ENCODE peak calls at places on chromosomes 2 and 18, in eight cellular contexts. G is GM12864; K is heart right ventricle; N is CD8-positive, alpha-beta T cell; I is neuronal stem cell; T is naive thymus-derived CD4-positive, alpha-beta T cell; L is BJ; Q is astrocyte. Y is an unnamed sample.

GRCh38 chr2:157355618-157356017 is 30.0 kb upstream of the ERMN start:
- DNase-seq in G (no peak), K (no peak), N (no peak), I (no peak), T (no peak), L (no peak), Q (no peak), Y (no peak)

GRCh38 chr2:57894353-57894752 is 152.3 kb upstream of the VRK2 start:
- DNase-seq in G (no peak), K (no peak), N (no peak), I (no peak), T (no peak), L (no peak), Q (no peak), Y (no peak)

GRCh38 chr18:26103579-26103978 is 13.2 kb upstream of the SS18 start:
- DNase-seq in G (no peak), K (no peak), N (peak; percentile 27), I (no peak), T (no peak), L (no peak), Q (no peak), Y (peak; percentile 6)

GRCh38 chr2:135676031-135676430 is 65.6 kb upstream of the UBXN4 start:
- DNase-seq in G (no peak), K (no peak), N (no peak), I (no peak), T (no peak), L (no peak), Q (no peak), Y (no peak)

GRCh38 chr2:24820598-24821432 is 27.6 kb downstream of the CENPO start:
- DNase-seq in G (no peak), K (no peak), N (no peak), I (no peak), T (peak; percentile 16), L (no peak), Q (no peak), Y (peak; percentile 40)

GRCh38 chr2:231614559-231615057 is 21.9 kb downstream of the TEX44 start:
- DNase-seq in G (no peak), K (peak; percentile 80), N (peak; percentile 25), I (no peak), T (no peak), L (no peak), Q (no peak), Y (no peak)

GRCh38 chr2:12970861-12971260 is 254.1 kb downstream of the TRIB2 start:
- DNase-seq in G (no peak), K (no peak), N (no peak), I (no peak), T (no peak), L (peak; percentile 26), Q (peak; percentile 91), Y (peak; percentile 14)

GRCh38 chr18:25672490-25672889 is 320.5 kb upstream of the ZNF521 start:
- DNase-seq in G (no peak), K (no peak), N (no peak), I (no peak), T (no peak), L (no peak), Q (no peak), Y (no peak)

GRCh38 chr2:126656311-126657145 is 570 bp downstream of the GYPC start:
- DNase-seq in G (no peak), K (peak; percentile 63), N (peak; percentile 50), I (peak; percentile 47), T (peak; percentile 57), L (no peak), Q (peak; percentile 38), Y (peak; percentile 43)

GRCh38 chr18:32302806-32303205 is 113.0 kb downstream of the MEP1B start:
- DNase-seq in G (no peak), K (no peak), N (no peak), I (no peak), T (no peak), L (no peak), Q (no peak), Y (no peak)

GRCh38 chr2:1856922-1857321 is 112.6 kb upstream of the PXDN start:
- DNase-seq in G (no peak), K (no peak), N (no peak), I (no peak), T (no peak), L (no peak), Q (peak; percentile 61), Y (no peak)

GRCh38 chr2:216307496-216307895 is 64.8 kb downstream of the MARCHF4 start:
- DNase-seq in G (no peak), K (no peak), N (no peak), I (no peak), T (no peak), L (no peak), Q (no peak), Y (no peak)

GRCh38 chr18:14970027-14970426 is 222.1 kb downstream of the ANKRD30B start:
- DNase-seq in G (no peak), K (no peak), N (no peak), I (no peak), T (no peak), L (no peak), Q (no peak), Y (no peak)

GRCh38 chr2:108243566-108243965 is 3.8 kb downstream of the SULT1C3 start:
- DNase-seq in G (no peak), K (no peak), N (no peak), I (no peak), T (no peak), L (no peak), Q (no peak), Y (no peak)

GRCh38 chr2:105777071-105777482 is 32.4 kb downstream of the NCK2 start:
- DNase-seq in G (no peak), K (no peak), N (no peak), I (no peak), T (no peak), L (no peak), Q (no peak), Y (no peak)

DNA sequence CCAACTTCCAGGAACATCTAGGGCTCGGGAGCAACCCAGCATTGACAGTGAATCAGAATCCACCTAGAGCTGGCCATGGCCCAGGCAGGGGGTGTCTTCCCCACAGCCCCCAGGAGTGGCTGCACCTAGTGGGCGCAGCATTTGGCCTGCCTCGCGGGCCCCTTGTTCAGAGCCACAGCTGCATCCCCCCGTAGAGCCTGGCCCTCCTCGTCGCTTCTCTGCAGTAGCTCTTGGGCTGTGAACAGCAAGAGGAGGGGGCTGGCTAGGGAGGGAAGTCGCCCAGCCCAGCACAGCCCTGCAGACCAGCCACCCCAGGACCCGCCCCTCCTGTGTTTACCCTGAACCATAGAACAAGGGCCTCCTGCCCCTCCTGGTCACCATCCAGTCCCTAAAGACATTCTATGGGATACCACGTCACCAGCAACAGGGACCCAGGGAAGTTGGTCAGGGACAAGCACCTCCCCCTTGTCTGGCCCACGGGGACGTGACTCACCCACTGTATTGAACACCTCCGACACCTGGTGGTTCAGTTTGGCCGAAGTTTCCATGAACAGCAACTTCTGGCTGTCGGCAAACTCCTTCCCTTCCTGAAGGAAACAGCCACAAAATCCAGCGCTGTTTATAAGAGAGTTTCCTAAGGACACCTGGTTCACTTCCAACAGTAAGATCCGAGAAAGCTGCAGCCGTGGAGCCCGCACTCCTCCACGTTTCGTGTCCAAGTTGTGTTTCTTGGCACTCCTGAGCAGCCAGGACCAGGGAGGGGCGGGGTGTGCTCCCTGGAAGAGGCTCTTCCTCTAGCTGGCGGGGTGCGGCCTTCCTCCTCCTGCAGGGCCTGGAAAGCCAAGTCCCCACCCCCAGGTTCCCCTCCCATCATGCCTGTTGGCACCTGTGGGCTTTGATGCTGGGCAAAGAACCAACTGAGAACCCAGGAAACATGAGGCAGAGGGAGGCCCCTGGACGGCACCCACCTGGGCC is 8.8 kb downstream of the PRLH start:
- DNase-seq in G (no peak), K (peak; percentile 42), N (no peak), I (no peak), T (no peak), L (no peak), Q (peak; percentile 29), Y (no peak)
- H3K4me3 ChIP-seq in G (no peak overlapping the region), K (no peak overlapping the region), N (no peak overlapping the region), I (no peak overlapping the region), T (no peak overlapping the region), L (no peak overlapping the region), Q (no peak overlapping the region), Y (no peak overlapping the region)

DNA sequence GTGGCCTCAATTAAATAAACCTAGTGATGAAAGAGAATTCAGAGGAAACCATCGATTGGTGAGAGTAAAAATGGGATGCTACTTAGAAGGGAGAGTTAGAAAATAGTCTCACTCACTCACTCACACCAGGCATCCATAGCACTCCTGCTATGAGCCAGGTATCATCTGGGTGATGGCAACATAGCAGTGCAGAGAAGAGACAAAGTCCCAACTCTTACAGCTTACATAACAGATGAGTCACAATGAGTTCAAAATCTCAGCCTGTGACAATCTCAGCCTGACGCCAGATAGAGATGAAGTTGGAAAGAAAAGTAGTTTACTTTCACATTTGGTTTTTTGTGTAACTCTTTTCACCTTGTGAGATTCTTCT is 55.4 kb upstream of the THOC1 start:
- DNase-seq in G (no peak), K (no peak), N (no peak), I (no peak), T (no peak), L (peak; percentile 13), Q (peak; percentile 49), Y (no peak)
- H3K4me3 ChIP-seq in G (no peak overlapping the region), K (no peak overlapping the region), N (no peak overlapping the region), I (no peak overlapping the region), T (no peak overlapping the region), L (no peak overlapping the region), Q (no peak overlapping the region), Y (no peak overlapping the region)

GRCh38 chr2:158761626-158762025 is 33.5 kb upstream of the DAPL1 start:
- DNase-seq in G (no peak), K (no peak), N (no peak), I (no peak), T (no peak), L (no peak), Q (peak; percentile 63), Y (no peak)
- H3K4me3 ChIP-seq in G (no peak overlapping the region), K (no peak overlapping the region), N (no peak overlapping the region), I (no peak overlapping the region), T (no peak overlapping the region), L (no peak overlapping the region), Q (no peak overlapping the region), Y (no peak overlapping the region)

DNA sequence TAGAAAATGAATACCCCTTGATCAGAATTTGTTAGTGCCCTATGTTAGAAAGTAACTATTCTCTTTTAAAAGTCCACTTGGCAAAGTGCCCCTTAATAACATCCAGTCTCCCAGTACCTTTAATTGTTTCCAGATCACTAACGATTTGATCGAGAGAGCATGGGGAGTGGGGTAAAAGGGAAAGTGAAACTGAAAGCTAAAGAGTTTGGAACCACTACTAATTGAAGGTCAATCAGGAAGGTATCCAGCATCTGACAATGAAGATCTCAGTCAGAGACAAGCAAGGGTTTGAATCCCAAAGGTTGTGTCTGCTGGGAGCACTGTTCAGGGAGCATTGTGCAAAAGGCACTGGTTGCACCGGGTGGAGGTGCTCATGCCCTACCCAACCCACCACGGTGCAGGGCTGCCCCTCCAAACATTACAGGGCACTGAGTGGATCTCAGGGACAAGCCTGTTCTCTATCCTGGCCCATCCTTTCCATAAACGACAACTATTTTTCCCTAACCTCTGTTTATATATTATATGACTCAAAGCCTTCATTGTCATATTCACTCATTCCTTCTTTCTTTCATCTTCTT is 14.6 kb upstream of the RIT2 start:
- DNase-seq in G (no peak), K (no peak), N (no peak), I (no peak), T (no peak), L (no peak), Q (peak; percentile 13), Y (no peak)
- H3K4me3 ChIP-seq in G (no peak overlapping the region), K (no peak overlapping the region), N (no peak overlapping the region), I (no peak overlapping the region), T (no peak overlapping the region), L (peak overlapping the region; percentile 21), Q (peak overlapping the region; percentile 69), Y (no peak overlapping the region)

GRCh38 chr18:28175930-28176673 is 828 bp downstream of the CDH2 start:
- DNase-seq in G (no peak), K (peak; percentile 18), N (no peak), I (peak; percentile 30), T (no peak), L (no peak), Q (no peak), Y (peak; percentile 26)
- H3K4me3 ChIP-seq in G (no peak overlapping the region), K (peak overlapping the region; percentile 57), N (no peak overlapping the region), I (peak overlapping the region; percentile 95), T (no peak overlapping the region), L (peak overlapping the region; percentile 95), Q (peak overlapping the region; percentile 96), Y (peak overlapping the region; percentile 73)